ENCODE peak calls at places on chromosomes 1 and 21, in seven cellular contexts. U, R, E, B, L, T and H are unnamed samples.

GRCh38 chr1:147722114-147722513 is 38.3 kb downstream of the GJA5 start:
- DNase-seq in U (no peak), R (no peak), E (no peak), B (no peak), L (no peak), T (peak), H (no peak)

GRCh38 chr1:16352842-16353535 is 709 bp upstream of the FBXO42 start:
- DNase-seq in U (peak), R (no peak), E (no peak), B (no peak), L (no peak), T (peak), H (no peak)

GRCh38 chr1:46394108-46394871 is at the start of gene FAAH:
- DNase-seq in U (peak), R (peak), E (no peak), B (peak), L (peak), T (peak), H (peak)

GRCh38 chr1:222546091-222546490 is 1.8 kb downstream of the HHIPL2 start:
- DNase-seq in U (no peak), R (no peak), E (no peak), B (no peak), L (no peak), T (no peak), H (no peak)

GRCh38 chr1:156117414-156118174 is 3.1 kb downstream of the LMNA start:
- DNase-seq in U (peak), R (no peak), E (no peak), B (no peak), L (no peak), T (no peak), H (no peak)

GRCh38 chr1:80066060-80066459 is 1059.5 kb upstream of the ADGRL4 start:
- DNase-seq in U (no peak), R (no peak), E (no peak), B (no peak), L (peak), T (no peak), H (no peak)

GRCh38 chr1:73755649-73756048 is 442.3 kb downstream of the LRRIQ3 start:
- DNase-seq in U (no peak), R (no peak), E (no peak), B (no peak), L (no peak), T (no peak), H (no peak)

GRCh38 chr1:15765495-15766194 is 7.0 kb downstream of the FBLIM1 start:
- DNase-seq in U (peak), R (no peak), E (peak), B (no peak), L (peak), T (no peak), H (no peak)

GRCh38 chr1:50060279-50060678 is 36.5 kb upstream of the AGBL4 start:
- DNase-seq in U (peak), R (no peak), E (no peak), B (no peak), L (no peak), T (no peak), H (no peak)

GRCh38 chr1:202662081-202662480 is 48.2 kb downstream of the SYT2 start:
- DNase-seq in U (no peak), R (no peak), E (no peak), B (no peak), L (no peak), T (no peak), H (no peak)

GRCh38 chr1:153635872-153636271 is 2.0 kb downstream of the CHTOP start:
- DNase-seq in U (no peak), R (no peak), E (no peak), B (no peak), L (no peak), T (no peak), H (no peak)

GRCh38 chr1:153422450-153423068 is 6.2 kb downstream of the S100A7A start:
- DNase-seq in U (peak), R (peak), E (peak), B (peak), L (peak), T (peak), H (peak)

GRCh38 chr1:190168116-190168515 is 309.5 kb downstream of the BRINP3 start:
- DNase-seq in U (peak), R (no peak), E (peak), B (no peak), L (peak), T (no peak), H (no peak)

GRCh38 chr1:167518331-167518700 is at the start of gene CD247:
- DNase-seq in U (no peak), R (no peak), E (no peak), B (no peak), L (no peak), T (no peak), H (peak)

GRCh38 chr1:159949891-159950480 is 4.1 kb downstream of the SLAMF9 start:
- DNase-seq in U (no peak), R (no peak), E (no peak), B (no peak), L (no peak), T (no peak), H (no peak)

GRCh38 chr1:70864302-70864701 is 183.3 kb downstream of the PTGER3 start:
- DNase-seq in U (no peak), R (no peak), E (peak), B (no peak), L (peak), T (no peak), H (no peak)

GRCh38 chr1:150629115-150629928 is at the start of gene ENSA:
- DNase-seq in U (peak), R (peak), E (peak), B (peak), L (peak), T (peak), H (peak)

GRCh38 chr1:55071477-55071876 is 32.1 kb downstream of the PCSK9 start:
- DNase-seq in U (peak), R (no peak), E (peak), B (peak), L (peak), T (peak), H (no peak)

GRCh38 chr1:221284028-221284427 is 404.8 kb downstream of the HLX start:
- DNase-seq in U (peak), R (no peak), E (peak), B (no peak), L (peak), T (no peak), H (no peak)

GRCh38 chr1:111943056-111943455 is 46.4 kb downstream of the KCND3 start:
- DNase-seq in U (no peak), R (no peak), E (no peak), B (no peak), L (no peak), T (no peak), H (no peak)

GRCh38 chr1:169103443-169103842 is 3.0 kb upstream of the ATP1B1 start:
- DNase-seq in U (no peak), R (no peak), E (no peak), B (no peak), L (no peak), T (no peak), H (no peak)

GRCh38 chr1:143698016-143698415 is 273.8 kb downstream of the FAM72C start:
- DNase-seq in U (peak), R (no peak), E (no peak), B (peak), L (peak), T (peak), H (no peak)

GRCh38 chr1:197356723-197357533 is 88.9 kb downstream of the CRB1 start:
- DNase-seq in U (peak), R (no peak), E (no peak), B (peak), L (peak), T (peak), H (no peak)

GRCh38 chr1:40477680-40478057 is 579 bp downstream of the ZFP69 start:
- DNase-seq in U (peak), R (no peak), E (no peak), B (no peak), L (peak), T (peak), H (no peak)

GRCh38 chr1:83998205-83998598 is 730 bp downstream of the TTLL7 start:
- DNase-seq in U (peak), R (no peak), E (no peak), B (no peak), L (peak), T (no peak), H (no peak)

GRCh38 chr1:37020653-37021277 is 13.6 kb downstream of the GRIK3 start:
- DNase-seq in U (no peak), R (peak), E (no peak), B (peak), L (no peak), T (no peak), H (no peak)

GRCh38 chr1:203142684-203143408 is 15.3 kb downstream of the ADORA1 start:
- DNase-seq in U (no peak), R (no peak), E (no peak), B (no peak), L (no peak), T (no peak), H (no peak)

GRCh38 chr1:71339238-71339637 is 258.4 kb upstream of the ZRANB2 start:
- DNase-seq in U (no peak), R (no peak), E (no peak), B (no peak), L (peak), T (no peak), H (no peak)

GRCh38 chr21:14376854-14377253 is 6.1 kb downstream of the HSPA13 start:
- DNase-seq in U (no peak), R (no peak), E (no peak), B (no peak), L (no peak), T (peak), H (no peak)

GRCh38 chr1:100868364-100868995 is 26.2 kb downstream of the EXTL2 start:
- DNase-seq in U (peak), R (no peak), E (no peak), B (no peak), L (peak), T (no peak), H (no peak)

GRCh38 chr1:66223681-66224080 is 310.3 kb upstream of the SGIP1 start:
- DNase-seq in U (no peak), R (no peak), E (no peak), B (no peak), L (no peak), T (no peak), H (no peak)

GRCh38 chr1:229950020-229950419 is 117.0 kb upstream of the GALNT2 start:
- DNase-seq in U (no peak), R (no peak), E (no peak), B (no peak), L (no peak), T (no peak), H (no peak)

GRCh38 chr1:3993606-3994375 is 93.7 kb upstream of the C1orf174 start:
- DNase-seq in U (no peak), R (no peak), E (no peak), B (no peak), L (no peak), T (peak), H (no peak)

GRCh38 chr1:167627865-167628641 is 2.0 kb upstream of the RCSD1 start:
- DNase-seq in U (no peak), R (no peak), E (no peak), B (no peak), L (no peak), T (no peak), H (no peak)

GRCh38 chr1:29100487-29100886 is 23.2 kb downstream of the TMEM200B start:
- DNase-seq in U (no peak), R (no peak), E (no peak), B (no peak), L (no peak), T (no peak), H (no peak)

GRCh38 chr1:29094954-29095353 is 28.7 kb downstream of the TMEM200B start:
- DNase-seq in U (peak), R (no peak), E (no peak), B (no peak), L (no peak), T (no peak), H (no peak)

GRCh38 chr1:29096255-29096896 is 27.3 kb downstream of the TMEM200B start:
- DNase-seq in U (no peak), R (no peak), E (no peak), B (no peak), L (no peak), T (no peak), H (no peak)

GRCh38 chr1:29094433-29094832 is 29.3 kb downstream of the TMEM200B start:
- DNase-seq in U (peak), R (no peak), E (no peak), B (no peak), L (no peak), T (no peak), H (no peak)

GRCh38 chr1:29099286-29099685 is 24.4 kb downstream of the TMEM200B start:
- DNase-seq in U (no peak), R (no peak), E (no peak), B (no peak), L (no peak), T (no peak), H (no peak)
- TF ChIP-seq CTCF in U (no peak), R (no peak), E (no peak), B (no peak), L (no peak), T (no peak), H (no peak)

GRCh38 chr1:201053155-201053860 is 29.8 kb upstream of the KIF21B start:
- DNase-seq in U (no peak), R (no peak), E (no peak), B (no peak), L (no peak), T (no peak), H (no peak)
- TF ChIP-seq CTCF in U (no peak), R (peak), E (peak), B (no peak), L (no peak), T (peak), H (no peak)

GRCh38 chr1:214187933-214188332 is 93.0 kb upstream of the SMYD2 start:
- DNase-seq in U (no peak), R (no peak), E (no peak), B (no peak), L (no peak), T (no peak), H (no peak)

GRCh38 chr1:214188835-214189234 is 92.1 kb upstream of the SMYD2 start:
- DNase-seq in U (no peak), R (no peak), E (no peak), B (no peak), L (no peak), T (no peak), H (no peak)

GRCh38 chr1:214184992-214185391 is 96.0 kb upstream of the SMYD2 start:
- DNase-seq in U (no peak), R (no peak), E (no peak), B (no peak), L (no peak), T (no peak), H (no peak)

GRCh38 chr1:214186118-214186517 is 94.8 kb upstream of the SMYD2 start:
- DNase-seq in U (no peak), R (no peak), E (no peak), B (no peak), L (no peak), T (no peak), H (no peak)

DNA sequence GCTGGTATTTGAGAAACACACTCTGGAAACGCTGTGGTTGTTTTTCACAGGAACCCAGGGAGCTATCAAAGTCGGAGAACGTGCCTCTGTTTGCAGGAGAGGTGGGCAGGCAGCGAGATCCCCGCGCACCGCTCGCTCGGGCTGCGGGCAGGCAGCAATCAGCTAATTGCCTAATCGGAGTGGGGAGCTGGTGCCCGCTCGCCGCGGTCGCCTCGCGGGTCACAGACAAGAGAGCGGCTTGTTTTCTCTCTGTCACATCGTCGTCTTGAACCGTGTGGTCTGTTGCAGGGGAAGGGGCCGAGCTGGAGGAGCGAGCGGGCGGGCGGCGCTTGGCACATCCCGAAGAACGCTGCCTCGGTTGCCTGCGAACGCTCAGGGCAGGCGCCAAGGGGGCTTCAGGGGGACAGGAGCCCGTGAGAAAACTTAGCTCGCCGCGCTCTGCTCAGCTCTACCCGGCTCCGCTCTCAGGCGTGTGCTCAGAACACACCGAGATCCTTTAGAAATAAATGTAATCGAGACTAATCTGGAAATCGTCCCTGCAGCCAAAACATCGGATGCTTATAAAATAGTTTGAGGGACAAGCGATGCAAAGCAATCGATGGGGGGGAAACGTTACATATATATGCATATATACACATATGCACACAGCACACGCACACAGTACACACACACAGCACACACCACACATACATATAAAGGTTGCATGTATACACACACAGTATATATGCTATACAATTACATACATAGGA is 93.6 kb upstream of the SMYD2 start:
- DNase-seq in U (peak), R (peak), E (no peak), B (peak), L (no peak), T (peak), H (no peak)
- TF ChIP-seq CTCF in U (no peak), R (no peak), E (no peak), B (no peak), L (no peak), T (no peak), H (no peak)

GRCh38 chr1:208475449-208475848 is 231.3 kb upstream of the PLXNA2 start:
- DNase-seq in U (peak), R (no peak), E (no peak), B (no peak), L (peak), T (no peak), H (no peak)

GRCh38 chr1:208475951-208476824 is 232.0 kb upstream of the PLXNA2 start:
- DNase-seq in U (no peak), R (no peak), E (no peak), B (no peak), L (no peak), T (no peak), H (no peak)

GRCh38 chr1:208476825-208477170 is 232.6 kb upstream of the PLXNA2 start:
- DNase-seq in U (no peak), R (no peak), E (no peak), B (no peak), L (no peak), T (no peak), H (no peak)

DNA sequence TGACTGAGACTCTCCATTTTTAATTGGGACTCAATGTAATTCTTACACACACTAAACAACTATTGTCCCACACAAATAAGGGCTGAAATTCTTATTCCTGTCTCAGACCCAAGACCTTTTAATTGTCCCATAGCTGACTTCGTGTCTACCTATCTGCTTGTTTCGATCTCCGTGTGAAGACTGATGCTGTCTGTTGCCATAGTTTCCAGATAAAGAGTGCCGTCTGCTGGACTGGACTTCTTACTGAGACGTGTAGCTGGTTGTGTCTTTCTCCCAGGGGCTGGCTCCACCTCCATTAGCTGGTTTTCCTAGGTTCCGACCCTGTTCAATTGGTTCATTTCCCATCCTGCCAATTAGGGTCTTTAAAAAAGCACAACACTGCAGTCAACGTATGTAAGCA is 235.3 kb upstream of the PLXNA2 start:
- DNase-seq in U (no peak), R (no peak), E (no peak), B (no peak), L (no peak), T (no peak), H (no peak)
- TF ChIP-seq CTCF in U (no peak), R (no peak), E (no peak), B (no peak), L (no peak), T (no peak), H (no peak)